ENCODE peak calls at places on chromosomes 3 and 15, in nine cellular contexts. B is effector memory CD4-positive, alpha-beta T cell; S is H1; P is stimulated activated CD8-positive, alpha-beta memory T cell treated with anti-CD3 and anti-CD28 coated beads, Interleukin-7, amount 100 ng/mL, for 1 hour; Q is activated T-cell treated with anti-CD3 and anti-CD28 coated beads for 1 hour; K is effector CD4-positive, alpha-beta T cell; M is C1 segment of cervical spinal cord; V is stimulated activated CD4-positive, alpha-beta T cell treated with anti-CD3 and anti-CD28 coated beads, Interleukin-2, amount 100 ng/mL, for 48 hours; J is progenitor cell of endocrine pancreas. I is an unnamed sample.

GRCh38 chr15:28047277-28047676 is 51.8 kb downstream of the OCA2 start:
- DNase-seq in B (no peak), S (no peak), P (no peak), Q (no peak), K (no peak), M (no peak), V (no peak), J (no peak), I (no peak)

GRCh38 chr3:107846282-107846852 is 244.5 kb downstream of the CD47 start:
- DNase-seq in B (no peak), S (peak), P (no peak), Q (peak), K (no peak), M (no peak), V (peak), J (peak), I (peak)

GRCh38 chr15:78314181-78314581 is 14.8 kb upstream of the SKIC8 start:
- DNase-seq in B (no peak), S (no peak), P (no peak), Q (no peak), K (no peak), M (no peak), V (no peak), J (no peak), I (no peak)

GRCh38 chr3:173892547-173892946 is 495.0 kb downstream of the NLGN1 start:
- DNase-seq in B (no peak), S (no peak), P (no peak), Q (no peak), K (no peak), M (peak), V (no peak), J (no peak), I (no peak)

GRCh38 chr3:52436500-52437106 is 8.3 kb downstream of the SEMA3G start:
- DNase-seq in B (no peak), S (no peak), P (no peak), Q (no peak), K (no peak), M (no peak), V (no peak), J (no peak), I (peak)

GRCh38 chr3:50876947-50877346 is 202.2 kb downstream of the DOCK3 start:
- DNase-seq in B (no peak), S (no peak), P (no peak), Q (no peak), K (no peak), M (peak), V (no peak), J (no peak), I (no peak)

GRCh38 chr15:67839358-67839928 is 402 bp downstream of the RNU6-1 start:
- DNase-seq in B (peak), S (no peak), P (no peak), Q (no peak), K (no peak), M (peak), V (no peak), J (no peak), I (no peak)

GRCh38 chr3:62252614-62253147 is 120.7 kb downstream of the FEZF2 start:
- DNase-seq in B (no peak), S (no peak), P (no peak), Q (no peak), K (no peak), M (no peak), V (no peak), J (no peak), I (no peak)

GRCh38 chr3:152172465-152172864 is 96.3 kb upstream of the MBNL1 start:
- DNase-seq in B (no peak), S (no peak), P (no peak), Q (no peak), K (no peak), M (no peak), V (no peak), J (no peak), I (no peak)

GRCh38 chr3:187211532-187212274 is 14.4 kb downstream of the RTP1 start:
- DNase-seq in B (no peak), S (no peak), P (no peak), Q (no peak), K (no peak), M (no peak), V (no peak), J (no peak), I (no peak)

GRCh38 chr3:130834476-130834875 is 59.4 kb upstream of the ATP2C1 start:
- DNase-seq in B (no peak), S (no peak), P (no peak), Q (no peak), K (no peak), M (peak), V (no peak), J (no peak), I (no peak)

GRCh38 chr3:98786364-98786930 is 23.3 kb downstream of the ST3GAL6 start:
- DNase-seq in B (no peak), S (no peak), P (no peak), Q (no peak), K (no peak), M (no peak), V (no peak), J (no peak), I (no peak)

GRCh38 chr3:140467104-140467577 is 210.7 kb upstream of the TRIM42 start:
- DNase-seq in B (no peak), S (no peak), P (no peak), Q (no peak), K (no peak), M (no peak), V (no peak), J (no peak), I (no peak)

GRCh38 chr3:58244186-58244585 is 6.6 kb downstream of the ABHD6 start:
- DNase-seq in B (no peak), S (no peak), P (no peak), Q (no peak), K (no peak), M (no peak), V (no peak), J (no peak), I (no peak)

GRCh38 chr15:70023064-70023768 is 74.5 kb downstream of the TLE3 start:
- DNase-seq in B (peak), S (no peak), P (peak), Q (peak), K (peak), M (no peak), V (peak), J (no peak), I (peak)

GRCh38 chr15:64693134-64693533 is 82.3 kb downstream of the RBPMS2 start:
- DNase-seq in B (no peak), S (no peak), P (no peak), Q (no peak), K (no peak), M (no peak), V (no peak), J (no peak), I (no peak)

GRCh38 chr3:128875556-128876120 is 3.8 kb upstream of the ACAD9 start:
- DNase-seq in B (peak), S (peak), P (peak), Q (peak), K (peak), M (no peak), V (peak), J (peak), I (peak)

GRCh38 chr3:119145500-119146167 is at the start of gene TEX55:
- DNase-seq in B (no peak), S (no peak), P (no peak), Q (no peak), K (no peak), M (no peak), V (no peak), J (no peak), I (no peak)

GRCh38 chr15:68542771-68543544 is 35.8 kb upstream of the CORO2B start:
- DNase-seq in B (no peak), S (no peak), P (no peak), Q (no peak), K (no peak), M (peak), V (no peak), J (no peak), I (no peak)

GRCh38 chr3:127800508-127800907 is 21.8 kb downstream of the MGLL start:
- DNase-seq in B (no peak), S (no peak), P (peak), Q (no peak), K (no peak), M (no peak), V (no peak), J (no peak), I (no peak)

GRCh38 chr3:49727154-49727923 is 3.6 kb upstream of the GMPPB start:
- DNase-seq in B (no peak), S (no peak), P (no peak), Q (no peak), K (no peak), M (no peak), V (no peak), J (no peak), I (no peak)

GRCh38 chr15:49441816-49442215 is 18.8 kb downstream of the FGF7 start:
- DNase-seq in B (no peak), S (no peak), P (no peak), Q (no peak), K (no peak), M (no peak), V (no peak), J (no peak), I (no peak)

GRCh38 chr15:96395687-96396086 is 65.2 kb downstream of the NR2F2 start:
- DNase-seq in B (no peak), S (no peak), P (no peak), Q (no peak), K (no peak), M (no peak), V (no peak), J (no peak), I (no peak)

GRCh38 chr3:17431004-17431403 is 311.4 kb downstream of the TBC1D5 start:
- DNase-seq in B (no peak), S (no peak), P (no peak), Q (no peak), K (no peak), M (peak), V (no peak), J (no peak), I (no peak)

GRCh38 chr3:126476976-126477330 is 1.3 kb upstream of the ZXDC start:
- DNase-seq in B (no peak), S (no peak), P (no peak), Q (no peak), K (no peak), M (peak), V (no peak), J (no peak), I (no peak)

GRCh38 chr3:59758672-59759071 is 708.8 kb upstream of the CFAP20DC start:
- DNase-seq in B (no peak), S (no peak), P (no peak), Q (no peak), K (no peak), M (no peak), V (no peak), J (no peak), I (no peak)

GRCh38 chr15:59169337-59169736 is 37.3 kb upstream of the LDHAL6B start:
- DNase-seq in B (no peak), S (no peak), P (no peak), Q (no peak), K (no peak), M (no peak), V (no peak), J (no peak), I (no peak)

GRCh38 chr3:83514130-83514914 is 1444.5 kb upstream of the CADM2 start:
- DNase-seq in B (no peak), S (peak), P (no peak), Q (no peak), K (no peak), M (no peak), V (no peak), J (no peak), I (no peak)

GRCh38 chr3:64783200-64783599 is 95.4 kb upstream of the ADAMTS9 start:
- DNase-seq in B (no peak), S (no peak), P (no peak), Q (no peak), K (no peak), M (no peak), V (no peak), J (no peak), I (no peak)

GRCh38 chr3:154795582-154795981 is 284.5 kb upstream of the MME start:
- DNase-seq in B (no peak), S (no peak), P (no peak), Q (no peak), K (no peak), M (no peak), V (no peak), J (no peak), I (no peak)

GRCh38 chr15:40928351-40928974 is 677 bp upstream of the DLL4 start:
- DNase-seq in B (no peak), S (no peak), P (no peak), Q (no peak), K (no peak), M (no peak), V (no peak), J (no peak), I (no peak)

GRCh38 chr3:123552095-123552714 is 32.6 kb downstream of the HACD2 start:
- DNase-seq in B (no peak), S (no peak), P (no peak), Q (no peak), K (no peak), M (no peak), V (no peak), J (no peak), I (no peak)

GRCh38 chr3:50602675-50603191 is 8.8 kb downstream of the CISH start:
- DNase-seq in B (no peak), S (no peak), P (no peak), Q (no peak), K (no peak), M (no peak), V (no peak), J (no peak), I (no peak)